ENCODE peak calls at places on chromosomes 12 and 14, in six cellular contexts. C is body of pancreas, Y is GM23338, H is right atrium auricular region, Q is left ventricle myocardium inferior, T is left lung. A is an unnamed sample.

GRCh38 chr12:101696477-101697196 is 803 bp upstream of the CHPT1 start:
- DNase-seq in Q (peak; percentile 70), C (peak; percentile 35), H (peak; percentile 83), Y (peak; percentile 8), T (no peak), A (no peak)

GRCh38 chr14:55665067-55665700 is 85.2 kb downstream of the KTN1 start:
- DNase-seq in T (no peak), C (no peak), Y (no peak), H (no peak), Q (no peak), A (no peak)

GRCh38 chr14:84584526-84584925 is 945.4 kb upstream of the FLRT2 start:
- DNase-seq in C (no peak), Y (no peak), Q (no peak), T (no peak), H (no peak), A (no peak)

GRCh38 chr14:99615497-99616245 is 11.7 kb upstream of the CCDC85C start:
- DNase-seq in T (no peak), H (no peak), C (no peak), Y (no peak), Q (no peak), A (no peak)

GRCh38 chr12:15580431-15580830 is 208.8 kb downstream of the EPS8 start:
- DNase-seq in Y (no peak), H (no peak), T (no peak), C (no peak), Q (no peak), A (no peak)

GRCh38 chr14:65229431-65230286 is 127.3 kb upstream of the MAX start:
- DNase-seq in Q (peak; percentile 27), H (no peak), Y (peak; percentile 71), C (peak; percentile 27), T (peak; percentile 86), A (no peak)

GRCh38 chr12:43858096-43858495 is 22.2 kb downstream of the TMEM117 start:
- DNase-seq in T (no peak), H (no peak), Q (no peak), C (no peak), Y (no peak), A (no peak)

GRCh38 chr12:30985814-30986452 is 59.4 kb downstream of the TSPAN11 start:
- DNase-seq in T (no peak), Q (peak; percentile 57), C (peak; percentile 54), H (no peak), Y (peak; percentile 79), A (no peak)

GRCh38 chr14:70714055-70714550 is 72.4 kb downstream of the TTC9 start:
- DNase-seq in Y (peak; percentile 89), Q (no peak), T (no peak), C (peak; percentile 54), H (no peak), A (peak; percentile 7)

GRCh38 chr12:61676520-61676919 is 583.7 kb upstream of the USP15 start:
- DNase-seq in Y (no peak), H (no peak), C (no peak), T (no peak), Q (no peak), A (no peak)

GRCh38 chr12:116568203-116568602 is 9.0 kb downstream of the MAP1LC3B2 start:
- DNase-seq in T (no peak), H (no peak), C (no peak), Q (no peak), Y (no peak), A (no peak)

GRCh38 chr12:93022603-93023340 is 93.7 kb upstream of the EEA1 start:
- DNase-seq in T (no peak), Q (no peak), Y (no peak), H (no peak), C (no peak), A (no peak)

GRCh38 chr14:28744126-28744525 is 22.5 kb upstream of the FOXG1 start:
- DNase-seq in H (no peak), Y (no peak), T (no peak), Q (no peak), C (no peak), A (no peak)

GRCh38 chr12:15527201-15527782 is 205.0 kb downstream of the PTPRO start:
- DNase-seq in Y (peak; percentile 66), C (no peak), Q (peak; percentile 23), H (no peak), T (no peak), A (no peak)

GRCh38 chr12:47216150-47216677 is 136.5 kb upstream of the AMIGO2 start:
- DNase-seq in T (no peak), H (no peak), C (no peak), Y (no peak), Q (peak; percentile 24), A (no peak)

GRCh38 chr12:114045333-114045732 is 79.2 kb upstream of the RBM19 start:
- DNase-seq in Y (no peak), T (no peak), C (no peak), Q (no peak), H (no peak), A (no peak)

GRCh38 chr12:100372846-100373245 is 16.0 kb downstream of the SLC17A8 start:
- DNase-seq in Y (peak; percentile 75), H (no peak), T (no peak), Q (no peak), C (no peak), A (no peak)

GRCh38 chr14:80211143-80212024 is at the start of gene DIO2:
- DNase-seq in Y (peak; percentile 21), H (no peak), Q (peak; percentile 56), T (peak; percentile 64), C (peak; percentile 29), A (no peak)

GRCh38 chr14:101511199-101511598 is 50.1 kb upstream of the DIO3 start:
- DNase-seq in Q (no peak), T (no peak), C (no peak), Y (no peak), H (no peak), A (no peak)

GRCh38 chr12:51827925-51828818 is 20.3 kb downstream of the FIGNL2 start:
- DNase-seq in T (no peak), C (no peak), Y (no peak), H (no peak), Q (no peak), A (peak; percentile 55)

GRCh38 chr14:96574633-96575191 is 72.5 kb downstream of the PAPOLA start:
- DNase-seq in C (no peak), Y (no peak), T (no peak), H (peak; percentile 55), Q (no peak), A (no peak)

GRCh38 chr14:63678538-63678937 is 36.9 kb upstream of the WDR89 start:
- DNase-seq in C (no peak), Q (no peak), T (no peak), Y (no peak), H (no peak), A (no peak)

GRCh38 chr14:99733551-99734405 is 49.7 kb downstream of the CYP46A1 start:
- DNase-seq in H (peak; percentile 68), Q (peak; percentile 46), Y (no peak), T (peak; percentile 75), C (peak; percentile 16), A (no peak)

GRCh38 chr12:31118347-31118830 is 44.7 kb downstream of the DDX11 start:
- DNase-seq in Y (peak; percentile 66), C (no peak), H (no peak), Q (no peak), T (peak; percentile 27), A (no peak)

GRCh38 chr14:96762650-96763049 is 34.5 kb upstream of the VRK1 start:
- DNase-seq in T (no peak), H (no peak), C (no peak), Y (peak; percentile 93), Q (no peak), A (peak; percentile 25)

GRCh38 chr12:6735448-6736191 is 11.8 kb downstream of the COPS7A start:
- DNase-seq in H (peak; percentile 70), Y (peak; percentile 66), C (peak; percentile 70), Q (peak; percentile 73), T (peak; percentile 84), A (no peak)

GRCh38 chr12:75578546-75578945 is 67.1 kb upstream of the KRR1 start:
- DNase-seq in Y (no peak), C (no peak), T (no peak), Q (no peak), H (no peak), A (no peak)

DNA sequence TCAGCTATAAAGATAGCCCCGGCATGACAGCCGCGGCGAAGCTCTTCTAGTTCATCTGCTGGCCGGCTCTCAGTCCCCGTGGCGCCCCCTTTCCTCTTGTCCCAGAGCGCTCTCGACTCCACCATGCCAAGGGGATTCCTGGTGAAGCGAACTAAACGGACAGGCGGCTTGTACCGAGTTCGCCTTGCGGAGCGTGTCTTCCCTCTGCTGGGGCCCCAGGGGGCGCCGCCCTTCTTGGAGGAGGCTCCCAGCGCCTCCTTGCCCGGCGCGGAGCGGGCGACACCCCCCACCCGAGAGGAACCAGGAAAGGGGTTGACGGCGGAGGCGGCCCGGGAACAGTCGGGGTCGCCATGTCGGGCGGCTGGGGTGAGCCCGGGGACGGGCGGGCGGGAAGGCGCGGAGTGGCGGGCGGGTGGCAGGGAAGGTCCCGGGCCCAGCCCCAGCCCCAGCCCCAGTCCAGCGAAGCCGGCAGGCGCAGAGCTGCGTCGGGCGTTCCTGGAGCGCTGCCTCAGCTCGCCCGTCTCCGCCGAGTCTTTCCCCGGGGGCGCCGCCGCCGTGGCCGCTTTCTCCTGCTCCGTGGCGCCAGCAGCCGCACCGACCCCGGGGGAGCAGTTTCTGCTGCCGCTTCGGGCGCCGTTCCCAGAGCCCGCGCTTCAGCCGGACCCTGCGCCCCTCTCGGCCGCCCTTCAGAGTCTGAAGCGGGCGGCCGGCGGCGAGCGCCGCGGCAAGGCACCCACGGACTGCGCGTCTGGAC is at the start of gene INSM2:
- DNase-seq in Q (no peak), H (no peak), T (peak; percentile 74), Y (peak; percentile 18), C (peak; percentile 15), A (no peak)
- H3K4me3 ChIP-seq in Q (peak within 1 kb of the TSS; percentile 74), H (peak within 1 kb of the TSS; percentile 59), T (peak within 1 kb of the TSS; percentile 48), Y (peak within 1 kb of the TSS; percentile 80), C (peak within 1 kb of the TSS; percentile 40), A (peak within 1 kb of the TSS; percentile 50)

DNA sequence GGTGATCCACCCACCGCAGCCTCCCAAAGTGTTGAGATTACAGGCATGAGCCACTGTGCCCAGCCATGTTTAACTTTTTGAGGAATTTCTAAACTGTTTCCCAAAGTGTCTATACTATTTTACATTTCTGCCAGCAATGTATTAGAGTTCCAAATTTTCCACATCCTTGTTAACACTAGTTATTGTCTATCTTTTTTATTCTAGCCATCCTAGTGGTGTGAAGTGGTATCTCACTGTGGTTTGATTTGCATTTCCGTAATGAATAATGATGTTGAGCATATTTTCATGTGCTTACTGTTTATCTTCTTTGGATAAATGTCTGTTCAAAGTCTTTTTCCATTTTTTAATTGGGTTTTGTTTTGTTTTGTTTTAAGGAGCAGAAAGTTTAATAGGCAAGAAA is 14.7 kb downstream of the TXNRD1 start:
- DNase-seq in H (no peak), T (no peak), Q (no peak), C (no peak), Y (no peak), A (no peak)
- TF ChIP-seq CTCF in H (no peak), T (no peak), Q (peak; percentile 13), C (no peak), Y (no peak), A (peak; percentile 1)

DNA sequence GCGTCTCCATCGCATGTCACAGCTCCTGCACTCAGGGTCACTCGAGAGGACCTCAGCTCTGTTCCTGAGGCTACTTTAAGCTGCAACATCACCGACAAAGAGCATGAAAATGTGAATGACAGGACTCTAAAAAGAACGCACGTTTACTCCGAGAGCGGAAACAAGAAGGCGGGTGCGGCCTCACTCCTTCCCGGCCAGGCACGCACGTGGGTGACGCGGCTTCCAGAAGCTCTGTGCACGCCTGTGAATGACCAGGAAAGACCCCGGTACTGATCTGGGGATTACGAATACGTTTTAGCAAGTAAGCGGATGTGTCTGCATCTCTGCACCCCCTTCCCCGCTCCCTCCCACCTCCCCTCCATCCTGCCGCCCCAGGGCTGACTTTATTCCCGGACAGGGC is 15.2 kb upstream of the GALNT9 start:
- DNase-seq in T (no peak), Y (no peak), C (no peak), H (no peak), Q (no peak), A (no peak)
- H3K27me3 ChIP-seq in T (peaks cover 75% of the 10 kb centered on the region), Y (no peaks in the 10 kb centered on the region), C (no peaks in the 10 kb centered on the region), H (no peaks in the 10 kb centered on the region), Q (peaks cover 88% of the 10 kb centered on the region), A (peaks cover 35% of the 10 kb centered on the region)

GRCh38 chr12:89768586-89769482 is 60.2 kb upstream of the ATP2B1 start:
- DNase-seq in Q (no peak), H (no peak), C (no peak), T (no peak), Y (no peak), A (peak; percentile 85)
- H3K4me3 ChIP-seq in Q (no peak overlapping the region), H (no peak overlapping the region), C (no peak overlapping the region), T (no peak overlapping the region), Y (no peak overlapping the region), A (no peak overlapping the region)